ENCODE peak calls at places on chromosomes 13 and 19, in seven cellular contexts. C, R, L, S, Y, M and U are unnamed samples.

GRCh38 chr13:31824705-31825512 is 85.6 kb downstream of the RXFP2 start:
- DNase-seq in Y (no peak), C (no peak), L (no peak), S (no peak), M (no peak), R (no peak), U (no peak)

GRCh38 chr19:48554385-48555091 is 2.6 kb downstream of the SULT2B1 start:
- DNase-seq in S (no peak), C (no peak), M (no peak), R (no peak), Y (peak; percentile 19), L (no peak), U (no peak)

GRCh38 chr13:42497798-42498197 is 76.2 kb upstream of the TNFSF11 start:
- DNase-seq in Y (no peak), M (no peak), L (no peak), R (no peak), C (no peak), S (no peak), U (no peak)

GRCh38 chr19:55146648-55147218 is 2.3 kb downstream of the TNNT1 start:
- DNase-seq in S (no peak), C (peak; percentile 56), R (no peak), Y (peak; percentile 37), M (no peak), L (no peak), U (no peak)

GRCh38 chr13:33494596-33495214 is 209.2 kb upstream of the STARD13 start:
- DNase-seq in C (no peak), M (no peak), R (no peak), L (no peak), Y (no peak), S (no peak), U (peak; percentile 35)

GRCh38 chr19:48006762-48007161 is 12.3 kb downstream of the ELSPBP1 start:
- DNase-seq in R (no peak), M (no peak), S (no peak), Y (no peak), C (no peak), L (no peak), U (no peak)

GRCh38 chr19:3062165-3063105 is at the start of gene TLE5:
- DNase-seq in S (peak; percentile 84), R (peak; percentile 76), M (peak; percentile 80), L (no peak), Y (peak; percentile 73), C (peak; percentile 86), U (peak; percentile 91)

GRCh38 chr19:33804021-33804799 is 7.5 kb downstream of the KCTD15 start:
- DNase-seq in L (peak; percentile 79), R (peak; percentile 85), Y (no peak), M (peak; percentile 94), S (peak; percentile 94), C (no peak), U (peak; percentile 84)

GRCh38 chr13:73223372-73223781 is 164.6 kb downstream of the KLF5 start:
- DNase-seq in L (no peak), S (no peak), M (no peak), R (no peak), Y (no peak), C (no peak), U (no peak)

GRCh38 chr13:106919093-106919492 is 351.2 kb upstream of the ARGLU1 start:
- DNase-seq in M (no peak), S (no peak), L (no peak), C (no peak), R (no peak), Y (no peak), U (no peak)

GRCh38 chr13:50012396-50013169 is 2.7 kb upstream of the KCNRG start:
- DNase-seq in M (no peak), Y (no peak), S (no peak), C (no peak), L (no peak), R (no peak), U (no peak)

GRCh38 chr13:78978381-78978998 is 319.5 kb upstream of the OBI1 start:
- DNase-seq in C (no peak), M (peak; percentile 11), S (no peak), L (peak; percentile 14), Y (peak; percentile 74), R (no peak), U (no peak)

GRCh38 chr13:113152894-113153809 is 5.3 kb upstream of the PROZ start:
- DNase-seq in L (peak; percentile 57), Y (peak; percentile 71), M (peak; percentile 42), R (peak; percentile 71), C (peak; percentile 79), S (peak; percentile 84), U (peak; percentile 62)

GRCh38 chr13:90717451-90717936 is 630.0 kb upstream of the MIR17HG start:
- DNase-seq in Y (peak; percentile 4), S (no peak), R (no peak), L (no peak), C (no peak), M (no peak), U (no peak)

GRCh38 chr13:64709079-64709478 is 2521.1 kb downstream of the PCDH9 start:
- DNase-seq in M (no peak), Y (no peak), C (no peak), L (no peak), R (no peak), S (no peak), U (no peak)

GRCh38 chr19:40284501-40285352 is at the start of gene AKT2:
- DNase-seq in M (no peak), L (peak; percentile 64), S (peak; percentile 85), R (no peak), Y (peak; percentile 88), C (no peak), U (peak; percentile 70)

GRCh38 chr13:39616087-39616694 is 13.2 kb upstream of the LHFPL6 start:
- DNase-seq in R (no peak), C (no peak), M (peak; percentile 31), L (peak; percentile 59), S (peak; percentile 74), Y (peak; percentile 87), U (peak; percentile 46)

GRCh38 chr13:70795484-70795883 is 687.2 kb upstream of the KLHL1 start:
- DNase-seq in S (no peak), C (no peak), L (no peak), Y (no peak), R (no peak), M (no peak), U (no peak)

GRCh38 chr19:32829345-32829896 is 40.1 kb downstream of the SLC7A9 start:
- DNase-seq in S (no peak), Y (no peak), R (no peak), L (no peak), C (no peak), M (no peak), U (no peak)

GRCh38 chr19:30093966-30094770 is 152.1 kb downstream of the URI1 start:
- DNase-seq in R (no peak), C (peak; percentile 26), M (no peak), L (no peak), S (no peak), Y (no peak), U (no peak)

GRCh38 chr19:47021536-47022139 is 2.0 kb downstream of the NPAS1 start:
- DNase-seq in R (no peak), C (no peak), S (no peak), L (no peak), Y (no peak), M (no peak), U (no peak)

GRCh38 chr13:48281556-48281955 is 22.0 kb upstream of the RB1 start:
- DNase-seq in R (no peak), C (no peak), S (no peak), Y (no peak), L (no peak), M (no peak), U (no peak)

DNA sequence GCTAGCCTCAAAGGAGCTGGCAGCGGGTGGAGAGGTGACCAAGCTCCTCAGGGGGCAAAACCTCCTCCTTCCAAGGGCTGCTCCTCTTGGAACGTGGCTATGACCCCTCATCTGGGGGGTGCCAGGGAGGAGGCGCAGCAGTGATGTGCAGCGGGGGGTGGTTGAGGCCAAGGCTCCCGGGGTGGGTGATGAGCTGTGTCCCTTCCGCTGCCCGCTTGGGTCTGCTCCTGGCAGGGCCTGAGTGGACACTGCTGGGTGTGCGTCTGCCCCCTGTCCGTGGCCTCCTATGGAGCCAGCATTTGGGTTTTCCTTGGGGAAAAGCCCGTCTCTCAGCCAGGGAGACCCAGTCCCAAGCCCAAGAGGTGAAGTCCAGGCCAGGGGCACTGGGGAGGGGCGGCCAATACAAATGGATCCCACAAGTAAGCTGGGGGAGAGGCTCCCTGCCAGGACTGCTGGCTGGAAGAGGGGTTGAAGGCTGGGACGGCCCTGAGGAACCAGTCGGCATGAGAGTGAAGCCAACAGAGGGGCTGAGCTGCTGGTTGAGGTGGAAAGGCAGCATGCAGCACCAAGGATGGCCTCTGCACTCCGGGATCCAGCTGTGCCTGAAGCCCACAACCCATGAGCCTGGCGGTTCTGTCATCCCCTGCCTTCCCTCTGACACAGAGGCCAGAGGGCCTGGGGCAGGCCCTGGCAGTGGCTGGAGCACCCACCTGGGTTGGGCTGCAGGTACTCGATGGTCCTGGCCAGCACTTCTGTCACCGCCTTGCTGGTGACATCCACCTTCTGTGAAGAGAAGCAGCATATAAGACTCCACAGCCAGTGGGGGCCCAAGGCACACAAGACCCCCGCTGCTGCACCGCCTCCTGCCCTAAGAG is 22.7 kb downstream of the MPND start:
- DNase-seq in L (no peak), S (no peak), Y (no peak), R (no peak), M (no peak), C (no peak), U (no peak)
- H3K4me1 ChIP-seq in L (no peaks in the 10 kb centered on the region), S (peaks cover 46% of the 10 kb centered on the region), Y (no peaks in the 10 kb centered on the region), R (peaks cover 10% of the 10 kb centered on the region), M (peaks cover 37% of the 10 kb centered on the region), C (peaks cover 37% of the 10 kb centered on the region), U (peaks cover 9% of the 10 kb centered on the region)

DNA sequence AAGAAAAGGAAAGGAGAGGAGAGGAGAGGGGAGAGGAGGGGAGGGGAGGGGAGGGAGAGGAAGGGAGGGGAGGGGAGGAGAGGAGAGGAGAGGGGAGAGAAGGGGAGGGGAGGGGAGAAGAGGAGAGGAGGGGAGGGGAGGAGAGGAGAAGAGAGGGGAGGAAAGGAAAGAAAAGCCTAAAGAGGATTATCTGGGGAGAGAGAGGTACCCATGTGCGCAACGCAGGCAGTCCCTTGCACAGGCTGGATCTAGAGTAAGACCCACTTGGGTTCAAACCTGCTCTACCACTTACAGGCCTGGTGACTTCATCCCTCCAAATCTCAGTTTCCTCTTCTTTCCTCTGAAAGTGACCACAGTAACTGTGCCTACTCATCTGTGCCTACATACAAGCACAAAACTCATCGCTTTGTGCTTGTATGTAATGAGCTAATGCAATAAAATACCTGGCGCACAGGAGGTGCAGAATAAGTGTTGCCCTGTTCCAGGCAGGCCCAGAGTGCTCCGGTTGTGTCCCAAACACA is 753 bp upstream of the MAP1S start:
- DNase-seq in Y (no peak), S (no peak), M (no peak), R (no peak), L (no peak), C (no peak), U (no peak)
- H3K4me3 ChIP-seq in Y (peak overlapping the region; percentile 99), S (peak overlapping the region; percentile 98), M (no peak overlapping the region), R (no peak overlapping the region), L (peak overlapping the region; percentile 85), C (peak overlapping the region; percentile 96), U (no peak overlapping the region)

DNA sequence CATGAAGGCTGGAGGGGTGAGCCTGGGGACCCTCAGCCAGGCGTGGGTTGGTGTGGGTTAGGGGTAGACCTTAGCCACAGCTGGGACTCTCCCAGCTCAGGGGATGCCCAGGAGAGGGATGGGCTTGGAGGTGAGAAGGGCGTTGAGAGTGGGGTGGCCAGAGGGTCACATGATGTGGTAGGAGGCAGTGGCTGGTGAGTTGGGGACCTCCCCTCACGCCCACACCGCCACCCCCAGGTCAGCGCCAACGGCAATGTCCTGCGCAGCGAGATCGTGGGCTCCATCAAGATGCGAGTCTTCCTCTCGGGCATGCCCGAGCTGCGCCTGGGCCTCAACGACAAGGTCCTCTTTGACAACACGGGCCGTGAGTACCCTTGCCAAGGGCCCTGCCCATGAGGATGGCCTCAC is 28.5 kb downstream of the AP1M1 start:
- DNase-seq in C (peak; percentile 48), M (no peak), S (no peak), R (no peak), Y (no peak), L (no peak), U (no peak)
- H3K4me1 ChIP-seq in C (no peaks in the 10 kb centered on the region), M (no peaks in the 10 kb centered on the region), S (no peaks in the 10 kb centered on the region), R (no peaks in the 10 kb centered on the region), Y (no peaks in the 10 kb centered on the region), L (no peaks in the 10 kb centered on the region), U (no peaks in the 10 kb centered on the region)

GRCh38 chr13:77789386-77789785 is 91.9 kb downstream of the SLAIN1 start:
- DNase-seq in Y (no peak), C (no peak), R (no peak), L (no peak), S (no peak), M (no peak), U (no peak)
- H3K4me3 ChIP-seq in Y (no peak overlapping the region), C (no peak overlapping the region), R (no peak overlapping the region), L (no peak overlapping the region), S (no peak overlapping the region), M (no peak overlapping the region), U (no peak overlapping the region)